ENCODE peak calls at places on chromosome 18, in seven cellular contexts. One of them, this sample, is unnamed.

GRCh38 chr18:76686737-76687231 is 135.6 kb upstream of the ZNF236 start:
- DNase-seq in endothelial cell of umbilical vein: peak
- DNase-seq in H9: peak
- DNase-seq in IMR-90: peak
- DNase-seq in PC-3: peak
- DNase-seq in astrocyte: peak
- DNase-seq in HCT116: peak
- DNase-seq in this sample: no peak

GRCh38 chr18:37254256-37254880 is 311.2 kb downstream of the CELF4 start:
- DNase-seq in endothelial cell of umbilical vein: no peak
- DNase-seq in H9: no peak
- DNase-seq in IMR-90: no peak
- DNase-seq in PC-3: no peak
- DNase-seq in astrocyte: no peak
- DNase-seq in HCT116: no peak
- DNase-seq in this sample: no peak

GRCh38 chr18:22167471-22168151 is 1.8 kb upstream of the GATA6 start:
- DNase-seq in endothelial cell of umbilical vein: peak
- DNase-seq in H9: peak
- DNase-seq in IMR-90: no peak
- DNase-seq in PC-3: no peak
- DNase-seq in astrocyte: no peak
- DNase-seq in HCT116: no peak
- DNase-seq in this sample: no peak

GRCh38 chr18:27605107-27605834 is 420.2 kb upstream of the CHST9 start:
- DNase-seq in endothelial cell of umbilical vein: peak
- DNase-seq in H9: peak
- DNase-seq in IMR-90: peak
- DNase-seq in PC-3: peak
- DNase-seq in astrocyte: peak
- DNase-seq in HCT116: peak
- DNase-seq in this sample: peak

GRCh38 chr18:55353806-55354205 is 234.2 kb downstream of the TCF4 start:
- DNase-seq in endothelial cell of umbilical vein: no peak
- DNase-seq in H9: no peak
- DNase-seq in IMR-90: no peak
- DNase-seq in PC-3: no peak
- DNase-seq in astrocyte: peak
- DNase-seq in HCT116: no peak
- DNase-seq in this sample: no peak

GRCh38 chr18:12699747-12700146 is 2.8 kb downstream of the CEP76 start:
- DNase-seq in endothelial cell of umbilical vein: no peak
- DNase-seq in H9: no peak
- DNase-seq in IMR-90: no peak
- DNase-seq in PC-3: no peak
- DNase-seq in astrocyte: no peak
- DNase-seq in HCT116: no peak
- DNase-seq in this sample: no peak

GRCh38 chr18:43780782-43781340 is 503.6 kb upstream of the SYT4 start:
- DNase-seq in endothelial cell of umbilical vein: no peak
- DNase-seq in H9: no peak
- DNase-seq in IMR-90: peak
- DNase-seq in PC-3: peak
- DNase-seq in astrocyte: peak
- DNase-seq in HCT116: no peak
- DNase-seq in this sample: peak

GRCh38 chr18:48179666-48180065 is 229.5 kb downstream of the ZBTB7C start:
- DNase-seq in endothelial cell of umbilical vein: no peak
- DNase-seq in H9: no peak
- DNase-seq in IMR-90: no peak
- DNase-seq in PC-3: no peak
- DNase-seq in astrocyte: no peak
- DNase-seq in HCT116: no peak
- DNase-seq in this sample: no peak

GRCh38 chr18:24103622-24104021 is 35.2 kb upstream of the CABYR start:
- DNase-seq in endothelial cell of umbilical vein: no peak
- DNase-seq in H9: no peak
- DNase-seq in IMR-90: peak
- DNase-seq in PC-3: no peak
- DNase-seq in astrocyte: peak
- DNase-seq in HCT116: no peak
- DNase-seq in this sample: no peak

GRCh38 chr18:47399475-47399874 is 148.0 kb upstream of the SKOR2 start:
- DNase-seq in endothelial cell of umbilical vein: no peak
- DNase-seq in H9: no peak
- DNase-seq in IMR-90: no peak
- DNase-seq in PC-3: no peak
- DNase-seq in astrocyte: no peak
- DNase-seq in HCT116: no peak
- DNase-seq in this sample: no peak

GRCh38 chr18:2515908-2516625 is 55.2 kb downstream of the METTL4 start:
- DNase-seq in endothelial cell of umbilical vein: peak
- DNase-seq in H9: no peak
- DNase-seq in IMR-90: peak
- DNase-seq in PC-3: peak
- DNase-seq in astrocyte: peak
- DNase-seq in HCT116: peak
- DNase-seq in this sample: peak

GRCh38 chr18:5414546-5414945 is 119.0 kb upstream of the ZBTB14 start:
- DNase-seq in endothelial cell of umbilical vein: no peak
- DNase-seq in H9: peak
- DNase-seq in IMR-90: no peak
- DNase-seq in PC-3: no peak
- DNase-seq in astrocyte: no peak
- DNase-seq in HCT116: no peak
- DNase-seq in this sample: no peak

GRCh38 chr18:11883153-11883552 is 25.0 kb downstream of the MPPE1 start:
- DNase-seq in endothelial cell of umbilical vein: peak
- DNase-seq in H9: no peak
- DNase-seq in IMR-90: peak
- DNase-seq in PC-3: peak
- DNase-seq in astrocyte: no peak
- DNase-seq in HCT116: no peak
- DNase-seq in this sample: no peak

GRCh38 chr18:32321826-32322225 is 132.0 kb downstream of the MEP1B start:
- DNase-seq in endothelial cell of umbilical vein: no peak
- DNase-seq in H9: no peak
- DNase-seq in IMR-90: no peak
- DNase-seq in PC-3: no peak
- DNase-seq in astrocyte: no peak
- DNase-seq in HCT116: no peak
- DNase-seq in this sample: no peak

GRCh38 chr18:48333563-48333962 is 75.6 kb downstream of the ZBTB7C start:
- DNase-seq in endothelial cell of umbilical vein: no peak
- DNase-seq in H9: no peak
- DNase-seq in IMR-90: no peak
- DNase-seq in PC-3: no peak
- DNase-seq in astrocyte: no peak
- DNase-seq in HCT116: no peak
- DNase-seq in this sample: no peak

GRCh38 chr18:56937874-56938273 is 209.0 kb upstream of the BOD1L2 start:
- DNase-seq in endothelial cell of umbilical vein: no peak
- DNase-seq in H9: no peak
- DNase-seq in IMR-90: no peak
- DNase-seq in PC-3: no peak
- DNase-seq in astrocyte: no peak
- DNase-seq in HCT116: no peak
- DNase-seq in this sample: no peak

GRCh38 chr18:52481116-52481515 is 141.1 kb downstream of the DCC start:
- DNase-seq in endothelial cell of umbilical vein: no peak
- DNase-seq in H9: no peak
- DNase-seq in IMR-90: no peak
- DNase-seq in PC-3: no peak
- DNase-seq in astrocyte: no peak
- DNase-seq in HCT116: no peak
- DNase-seq in this sample: no peak

GRCh38 chr18:7021994-7022840 is 95.4 kb downstream of the LAMA1 start:
- DNase-seq in endothelial cell of umbilical vein: peak
- DNase-seq in H9: no peak
- DNase-seq in IMR-90: peak
- DNase-seq in PC-3: peak
- DNase-seq in astrocyte: no peak
- DNase-seq in HCT116: peak
- DNase-seq in this sample: peak

GRCh38 chr18:47215554-47216138 is 35.8 kb downstream of the SKOR2 start:
- DNase-seq in endothelial cell of umbilical vein: peak
- DNase-seq in H9: no peak
- DNase-seq in IMR-90: peak
- DNase-seq in PC-3: peak
- DNase-seq in astrocyte: peak
- DNase-seq in HCT116: peak
- DNase-seq in this sample: peak

GRCh38 chr18:48942554-48943261 is 8.1 kb downstream of the SMAD7 start:
- DNase-seq in endothelial cell of umbilical vein: peak
- DNase-seq in H9: no peak
- DNase-seq in IMR-90: peak
- DNase-seq in PC-3: peak
- DNase-seq in astrocyte: peak
- DNase-seq in HCT116: peak
- DNase-seq in this sample: no peak

GRCh38 chr18:48217306-48218250 is 191.6 kb downstream of the ZBTB7C start:
- DNase-seq in endothelial cell of umbilical vein: no peak
- DNase-seq in H9: no peak
- DNase-seq in IMR-90: no peak
- DNase-seq in PC-3: no peak
- DNase-seq in astrocyte: no peak
- DNase-seq in HCT116: no peak
- DNase-seq in this sample: no peak

GRCh38 chr18:23487738-23488625 is 15.3 kb upstream of the RMC1 start:
- DNase-seq in endothelial cell of umbilical vein: peak
- DNase-seq in H9: no peak
- DNase-seq in IMR-90: peak
- DNase-seq in PC-3: peak
- DNase-seq in astrocyte: peak
- DNase-seq in HCT116: no peak
- DNase-seq in this sample: no peak

GRCh38 chr18:74451148-74451547 is 6.0 kb downstream of the DIPK1C start:
- DNase-seq in endothelial cell of umbilical vein: no peak
- DNase-seq in H9: no peak
- DNase-seq in IMR-90: no peak
- DNase-seq in PC-3: no peak
- DNase-seq in astrocyte: no peak
- DNase-seq in HCT116: no peak
- DNase-seq in this sample: no peak

GRCh38 chr18:63681449-63682381 is 20.0 kb upstream of the SERPINB3 start:
- DNase-seq in endothelial cell of umbilical vein: no peak
- DNase-seq in H9: no peak
- DNase-seq in IMR-90: no peak
- DNase-seq in PC-3: peak
- DNase-seq in astrocyte: no peak
- DNase-seq in HCT116: no peak
- DNase-seq in this sample: no peak

GRCh38 chr18:63684718-63685117 is 18.0 kb upstream of the SERPINB11 start:
- DNase-seq in endothelial cell of umbilical vein: no peak
- DNase-seq in H9: no peak
- DNase-seq in IMR-90: no peak
- DNase-seq in PC-3: no peak
- DNase-seq in astrocyte: no peak
- DNase-seq in HCT116: no peak
- DNase-seq in this sample: peak

GRCh38 chr18:63683890-63684289 is 18.9 kb upstream of the SERPINB11 start:
- DNase-seq in endothelial cell of umbilical vein: no peak
- DNase-seq in H9: no peak
- DNase-seq in IMR-90: peak
- DNase-seq in PC-3: peak
- DNase-seq in astrocyte: no peak
- DNase-seq in HCT116: no peak
- DNase-seq in this sample: no peak

GRCh38 chr18:63679820-63680606 is 18.3 kb upstream of the SERPINB3 start:
- DNase-seq in endothelial cell of umbilical vein: no peak
- DNase-seq in H9: no peak
- DNase-seq in IMR-90: no peak
- DNase-seq in PC-3: no peak
- DNase-seq in astrocyte: no peak
- DNase-seq in HCT116: no peak
- DNase-seq in this sample: no peak

GRCh38 chr18:63683152-63683551 is 19.6 kb upstream of the SERPINB11 start:
- DNase-seq in endothelial cell of umbilical vein: no peak
- DNase-seq in H9: peak
- DNase-seq in IMR-90: peak
- DNase-seq in PC-3: peak
- DNase-seq in astrocyte: peak
- DNase-seq in HCT116: no peak
- DNase-seq in this sample: peak
- H3K9ac ChIP-seq in endothelial cell of umbilical vein: no peak
- H3K9ac ChIP-seq in H9: no peak
- H3K9ac ChIP-seq in IMR-90: no peak
- H3K9ac ChIP-seq in PC-3: peak
- H3K9ac ChIP-seq in astrocyte: peak
- H3K9ac ChIP-seq in HCT116: no peak
- H3K9ac ChIP-seq in this sample: peak

GRCh38 chr18:39523281-39523680 is 1957.7 kb upstream of the CELF4 start:
- DNase-seq in endothelial cell of umbilical vein: peak
- DNase-seq in H9: no peak
- DNase-seq in IMR-90: peak
- DNase-seq in PC-3: peak
- DNase-seq in astrocyte: peak
- DNase-seq in HCT116: peak
- DNase-seq in this sample: no peak
- H3K27ac ChIP-seq in endothelial cell of umbilical vein: no peak
- H3K27ac ChIP-seq in H9: no peak
- H3K27ac ChIP-seq in IMR-90: no peak
- H3K27ac ChIP-seq in PC-3: peak
- H3K27ac ChIP-seq in astrocyte: no peak
- H3K27ac ChIP-seq in HCT116: no peak
- H3K27ac ChIP-seq in this sample: no peak

GRCh38 chr18:68438536-68438935 is 276.4 kb downstream of the TMX3 start:
- DNase-seq in endothelial cell of umbilical vein: no peak
- DNase-seq in H9: no peak
- DNase-seq in IMR-90: no peak
- DNase-seq in PC-3: no peak
- DNase-seq in astrocyte: no peak
- DNase-seq in HCT116: no peak
- DNase-seq in this sample: no peak
- H3K9ac ChIP-seq in endothelial cell of umbilical vein: no peak
- H3K9ac ChIP-seq in H9: no peak
- H3K9ac ChIP-seq in IMR-90: no peak
- H3K9ac ChIP-seq in PC-3: no peak
- H3K9ac ChIP-seq in astrocyte: no peak
- H3K9ac ChIP-seq in HCT116: no peak
- H3K9ac ChIP-seq in this sample: no peak

GRCh38 chr18:59008302-59008974 is 131.2 kb upstream of the SEC11C start:
- DNase-seq in endothelial cell of umbilical vein: no peak
- DNase-seq in H9: peak
- DNase-seq in IMR-90: peak
- DNase-seq in PC-3: peak
- DNase-seq in astrocyte: peak
- DNase-seq in HCT116: peak
- DNase-seq in this sample: peak
- H3K27ac ChIP-seq in endothelial cell of umbilical vein: no peak
- H3K27ac ChIP-seq in H9: peak
- H3K27ac ChIP-seq in IMR-90: peak
- H3K27ac ChIP-seq in PC-3: peak
- H3K27ac ChIP-seq in astrocyte: peak
- H3K27ac ChIP-seq in HCT116: no peak
- H3K27ac ChIP-seq in this sample: peak

DNA sequence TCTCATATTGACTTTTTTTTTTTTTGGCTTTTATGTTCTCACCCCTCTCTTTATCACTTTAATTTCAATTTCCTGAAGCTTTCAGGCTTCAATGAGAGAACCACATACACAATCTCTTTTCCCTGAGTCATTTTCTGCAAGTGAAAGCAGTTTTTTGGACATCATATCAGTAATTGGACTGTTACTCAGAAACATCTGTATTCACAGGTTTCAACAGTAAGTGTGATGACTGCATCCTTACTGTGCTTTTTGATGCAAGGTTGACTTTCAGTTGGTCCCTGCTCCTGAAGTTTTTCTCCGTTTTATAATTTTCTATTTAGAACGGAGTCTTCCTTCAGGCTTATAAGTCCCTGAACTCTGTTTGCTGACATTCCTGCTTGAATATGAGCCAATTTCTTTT is 70.5 kb upstream of the CCBE1 start:
- DNase-seq in endothelial cell of umbilical vein: no peak
- DNase-seq in H9: no peak
- DNase-seq in IMR-90: peak
- DNase-seq in PC-3: no peak
- DNase-seq in astrocyte: peak
- DNase-seq in HCT116: no peak
- DNase-seq in this sample: peak
- H3K9ac ChIP-seq in endothelial cell of umbilical vein: no peak
- H3K9ac ChIP-seq in H9: no peak
- H3K9ac ChIP-seq in IMR-90: no peak
- H3K9ac ChIP-seq in PC-3: no peak
- H3K9ac ChIP-seq in astrocyte: no peak
- H3K9ac ChIP-seq in HCT116: no peak
- H3K9ac ChIP-seq in this sample: no peak

This sample was measured in keratinocyte.